ENCODE peak calls at places on chromosomes 12 and 14, in four cellular contexts. L is RWPE2, D is IMR-90, A is tibial artery. U is an unnamed sample.

GRCh38 chr12:122308811-122309210 is 42.5 kb upstream of the VPS33A start:
- DNase-seq in L (no peak), D (peak; percentile 67), A (no peak), U (no peak)

GRCh38 chr14:88616697-88617096 is 53.9 kb downstream of the ZC3H14 start:
- DNase-seq in L (no peak), D (no peak), A (no peak), U (peak; percentile 96)

GRCh38 chr12:120588948-120589930 is 8.0 kb upstream of the POP5 start:
- DNase-seq in L (no peak), D (no peak), A (no peak), U (no peak)

GRCh38 chr14:97027256-97027999 is 230.2 kb downstream of the VRK1 start:
- DNase-seq in L (no peak), D (no peak), A (no peak), U (no peak)

GRCh38 chr12:65464930-65465329 is 186.4 kb downstream of the MSRB3 start:
- DNase-seq in L (no peak), D (peak; percentile 96), A (no peak), U (peak; percentile 33)

GRCh38 chr12:6193853-6194815 is 6.1 kb upstream of the CD9 start:
- DNase-seq in L (no peak), D (peak; percentile 58), A (no peak), U (peak; percentile 80)

GRCh38 chr14:55005071-55005470 is 21.8 kb downstream of the WDHD1 start:
- DNase-seq in L (no peak), D (peak; percentile 74), A (no peak), U (no peak)

GRCh38 chr14:23354990-23355389 is 2.3 kb upstream of the SLC22A17 start:
- DNase-seq in L (no peak), D (no peak), A (no peak), U (no peak)

GRCh38 chr12:64181504-64182291 is 40.4 kb downstream of the KICS2 start:
- DNase-seq in L (peak; percentile 79), D (peak; percentile 99), A (peak; percentile 52), U (peak; percentile 100)

GRCh38 chr14:104290058-104290667 is 151.8 kb downstream of the KIF26A start:
- DNase-seq in L (peak; percentile 57), D (no peak), A (no peak), U (no peak)

GRCh38 chr14:73237219-73237785 is at the start of gene PAPLN:
- DNase-seq in L (peak; percentile 79), D (no peak), A (peak; percentile 34), U (no peak)

GRCh38 chr12:47068539-47068938 is 10.9 kb upstream of the PCED1B start:
- DNase-seq in L (no peak), D (no peak), A (no peak), U (no peak)

GRCh38 chr12:31928246-31929139 is 30.7 kb upstream of the RESF1 start:
- DNase-seq in L (no peak), D (no peak), A (no peak), U (peak; percentile 27)

GRCh38 chr12:69873429-69873828 is 48.4 kb downstream of the MYRFL start:
- DNase-seq in L (no peak), D (no peak), A (no peak), U (peak; percentile 81)

GRCh38 chr14:64704743-64705405 is 650 bp downstream of the PLEKHG3 start:
- DNase-seq in L (peak; percentile 65), D (peak; percentile 15), A (peak; percentile 46), U (no peak)

GRCh38 chr12:6046511-6047180 is 77.8 kb downstream of the VWF start:
- DNase-seq in L (no peak), D (no peak), A (no peak), U (no peak)

GRCh38 chr14:60658909-60659585 is 9.8 kb upstream of the SIX1 start:
- DNase-seq in L (no peak), D (peak; percentile 47), A (no peak), U (peak; percentile 18)

GRCh38 chr12:102978316-102978715 is 20.8 kb downstream of the ASCL1 start:
- DNase-seq in L (no peak), D (no peak), A (no peak), U (no peak)

GRCh38 chr12:121767525-121768016 is 25.9 kb downstream of the RHOF start:
- DNase-seq in L (no peak), D (peak; percentile 81), A (peak; percentile 40), U (no peak)

DNA sequence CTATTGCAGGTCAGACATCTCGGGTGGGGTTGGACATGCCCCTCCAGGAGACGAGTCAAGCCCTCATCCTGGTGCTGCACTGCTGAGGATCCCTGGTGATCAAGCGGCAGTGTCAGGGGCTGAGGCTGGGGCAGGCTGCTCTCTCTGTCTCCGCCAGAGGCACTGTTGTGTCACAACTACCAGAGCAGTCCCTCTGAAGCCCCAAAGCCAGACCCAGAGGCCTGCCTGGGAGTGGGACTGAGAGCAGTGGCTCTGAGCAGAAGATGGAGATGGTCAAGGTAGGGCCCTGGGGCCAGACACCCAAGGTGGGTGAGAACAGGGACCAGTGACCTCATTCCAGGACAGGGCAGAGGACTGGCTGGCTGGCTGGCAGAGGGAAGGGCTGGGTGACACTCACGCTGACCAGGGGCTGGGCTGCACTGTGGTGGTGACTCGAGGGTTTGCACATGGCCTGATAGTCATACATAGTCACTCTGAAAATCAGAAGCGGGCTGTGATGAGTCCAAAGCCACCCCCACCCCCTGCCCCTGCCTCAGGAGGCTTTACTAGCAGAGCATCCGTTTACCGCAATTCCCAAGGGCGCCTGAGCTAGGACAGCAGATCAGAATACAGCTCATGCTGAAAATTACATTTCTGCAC is 19.6 kb upstream of the LRTM2 start:
- DNase-seq in L (peak; percentile 63), D (peak; percentile 54), A (no peak), U (no peak)
- TF ChIP-seq CTCF in L (no peak), D (peak; percentile 66), A (no peak), U (peak; percentile 9)

GRCh38 chr14:74240794-74241610 is 1.8 kb downstream of the VSX2 start:
- DNase-seq in L (peak; percentile 76), D (no peak), A (no peak), U (no peak)
- H3K4me3 ChIP-seq in L (no peak overlapping the region), D (no peak overlapping the region), A (peak overlapping the region; percentile 44), U (no peak overlapping the region)

GRCh38 chr12:130162771-130163460 is 652 bp downstream of the FZD10 start:
- DNase-seq in L (peak; percentile 56), D (no peak), A (no peak), U (no peak)
- H3K27me3 ChIP-seq in L (peaks cover 2% of the 10 kb centered on the region), D (no peaks in the 10 kb centered on the region), A (peaks cover 65% of the 10 kb centered on the region), U (peaks cover 32% of the 10 kb centered on the region)

GRCh38 chr12:94710933-94711332 is 60.6 kb upstream of the TMCC3 start:
- DNase-seq in L (no peak), D (peak; percentile 4), A (no peak), U (peak; percentile 33)
- TF ChIP-seq CTCF in L (peak; percentile 36), D (peak; percentile 18), A (no peak), U (peak; percentile 42)

GRCh38 chr12:72277415-72277814 is 5.2 kb downstream of the TRHDE start:
- DNase-seq in L (no peak), D (peak; percentile 81), A (no peak), U (peak; percentile 16)
- H3K4me3 ChIP-seq in L (no peak overlapping the region), D (peak overlapping the region; percentile 2), A (no peak overlapping the region), U (no peak overlapping the region)

GRCh38 chr12:112877006-112877405 is 29.8 kb upstream of the OAS1 start:
- DNase-seq in L (no peak), D (no peak), A (no peak), U (no peak)

GRCh38 chr12:112876506-112876905 is 30.3 kb upstream of the OAS1 start:
- DNase-seq in L (no peak), D (no peak), A (no peak), U (no peak)

GRCh38 chr12:112878488-112878887 is 28.3 kb upstream of the OAS1 start:
- DNase-seq in L (no peak), D (no peak), A (no peak), U (no peak)

GRCh38 chr12:112879191-112879705 is 27.5 kb upstream of the OAS1 start:
- DNase-seq in L (no peak), D (no peak), A (no peak), U (no peak)

GRCh38 chr12:112875608-112876007 is 31.2 kb upstream of the OAS1 start:
- DNase-seq in L (no peak), D (no peak), A (no peak), U (no peak)
- H3K27me3 ChIP-seq in L (peaks cover 35% of the 10 kb centered on the region), D (no peaks in the 10 kb centered on the region), A (peaks cover 55% of the 10 kb centered on the region), U (no peaks in the 10 kb centered on the region)

DNA sequence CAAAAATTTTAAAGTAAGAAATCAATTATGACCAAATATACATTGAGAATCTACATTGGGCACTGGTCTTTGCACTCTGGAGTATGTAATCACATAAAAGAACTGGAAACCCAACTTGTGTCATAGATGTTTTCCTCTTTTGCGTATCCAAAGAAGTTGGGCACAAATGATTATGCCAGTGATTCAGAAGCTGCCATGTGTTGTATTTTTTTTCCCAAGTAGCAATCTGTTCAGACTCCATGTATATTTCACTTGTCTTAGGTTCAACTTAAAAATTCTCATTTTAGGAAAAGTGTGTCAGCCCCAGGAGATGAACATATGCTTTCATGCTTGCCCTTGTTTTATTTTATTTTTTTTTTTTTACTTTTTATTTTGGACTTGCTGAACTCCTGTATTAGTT is 441.5 kb downstream of the PDZRN4 start:
- DNase-seq in L (no peak), D (no peak), A (no peak), U (no peak)
- TF ChIP-seq CTCF in L (no peak), D (no peak), A (no peak), U (no peak)

U was measured in bronchial epithelial cell.